ENCODE peak calls at places on chromosomes 12 and 14, in ten cellular contexts. K, P, S, T, G, A, E, J, W and M are unnamed samples. For H3K4me1 and H3K9me3, the result is how much of the 10 kb centered on the place peaks cover.

GRCh38 chr12:108009442-108009841 is 119.6 kb upstream of the WSCD2 start:
- DNase-seq in P (no peak), E (no peak), S (no peak), K (no peak), A (no peak), W (no peak), J (no peak), T (no peak), G (no peak), M (no peak)

GRCh38 chr12:100329800-100330199 is 27.1 kb upstream of the SLC17A8 start:
- DNase-seq in A (no peak), W (no peak), G (peak), E (no peak), J (no peak), P (no peak), S (no peak), T (no peak), K (no peak), M (no peak)

GRCh38 chr12:5522358-5523335 is 90.7 kb downstream of the NTF3 start:
- DNase-seq in G (no peak), K (no peak), J (no peak), P (no peak), E (no peak), A (no peak), S (no peak), T (no peak), W (no peak), M (no peak)

GRCh38 chr14:26128931-26129674 is 468.7 kb downstream of the NOVA1 start:
- DNase-seq in E (no peak), P (no peak), A (no peak), J (no peak), K (no peak), G (no peak), W (no peak), S (no peak), T (no peak), M (no peak)

GRCh38 chr14:44795725-44796124 is 166.0 kb downstream of the KLHL28 start:
- DNase-seq in A (no peak), S (no peak), J (no peak), E (no peak), P (no peak), G (no peak), W (no peak), K (no peak), T (no peak), M (no peak)

GRCh38 chr12:32264995-32265394 is 134.4 kb upstream of the FGD4 start:
- DNase-seq in A (no peak), W (no peak), T (no peak), G (no peak), E (no peak), K (no peak), S (no peak), P (peak), J (no peak), M (no peak)

GRCh38 chr14:79515158-79515557 is 696.1 kb downstream of the DIO2 start:
- DNase-seq in J (no peak), A (no peak), S (no peak), W (no peak), P (no peak), E (no peak), T (no peak), G (no peak), K (no peak), M (no peak)

GRCh38 chr14:90615444-90616095 is 200.7 kb downstream of the TTC7B start:
- DNase-seq in K (no peak), P (no peak), S (no peak), A (no peak), J (no peak), W (peak), T (no peak), G (no peak), E (no peak), M (no peak)

GRCh38 chr12:10033783-10034381 is 3.4 kb downstream of the CLEC9A start:
- DNase-seq in T (no peak), A (no peak), E (no peak), P (peak), K (peak), S (no peak), J (no peak), W (no peak), G (no peak), M (no peak)

GRCh38 chr12:95648990-95649791 is 97.9 kb upstream of the USP44 start:
- DNase-seq in W (no peak), G (no peak), S (no peak), J (no peak), E (no peak), P (peak), T (no peak), A (no peak), K (peak), M (no peak)

GRCh38 chr12:131047789-131048610 is 94.3 kb downstream of the ADGRD1 start:
- DNase-seq in T (no peak), W (peak), S (no peak), E (peak), G (no peak), A (no peak), P (no peak), J (peak), K (no peak), M (peak)

GRCh38 chr12:94867066-94867855 is 136.2 kb downstream of the NDUFA12 start:
- DNase-seq in J (no peak), T (no peak), K (no peak), E (no peak), G (no peak), W (no peak), P (no peak), A (no peak), S (no peak), M (no peak)

GRCh38 chr14:100994082-100994481 is 90.6 kb upstream of the RTL1 start:
- DNase-seq in J (no peak), E (no peak), K (no peak), T (no peak), S (no peak), G (no peak), A (no peak), P (no peak), W (no peak), M (no peak)

GRCh38 chr12:31002999-31003398 is 70.7 kb upstream of the DDX11 start:
- DNase-seq in E (peak), S (no peak), T (no peak), G (peak), W (peak), K (no peak), J (no peak), P (peak), A (no peak), M (no peak)

GRCh38 chr14:78007160-78007559 is 163.0 kb upstream of the NRXN3 start:
- DNase-seq in W (no peak), K (no peak), T (no peak), S (no peak), J (no peak), E (no peak), P (no peak), G (no peak), A (no peak), M (no peak)

GRCh38 chr14:35825968-35826217 is 245 bp upstream of the BRMS1L start:
- DNase-seq in E (no peak), T (no peak), A (no peak), J (no peak), W (no peak), P (no peak), S (no peak), K (no peak), G (no peak), M (no peak)

GRCh38 chr12:109734219-109735000 is 20.8 kb downstream of the FAM222A start:
- DNase-seq in K (no peak), G (no peak), A (peak), T (no peak), P (no peak), W (peak), E (peak), S (peak), J (peak), M (peak)

GRCh38 chr14:35855886-35856481 is 29.8 kb downstream of the BRMS1L start:
- DNase-seq in K (no peak), G (peak), A (no peak), J (no peak), S (no peak), E (no peak), W (no peak), T (no peak), P (no peak), M (no peak)

GRCh38 chr12:75196408-75196807 is 13.2 kb downstream of the KCNC2 start:
- DNase-seq in A (no peak), E (no peak), W (no peak), P (no peak), T (no peak), G (no peak), S (no peak), J (no peak), K (no peak), M (no peak)

GRCh38 chr12:113862570-113863454 is 103.3 kb downstream of the RBM19 start:
- DNase-seq in W (no peak), P (peak), G (peak), S (no peak), A (no peak), E (no peak), K (no peak), T (no peak), J (no peak), M (no peak)

GRCh38 chr14:30210630-30211029 is 283.0 kb upstream of the PRKD1 start:
- DNase-seq in J (no peak), S (no peak), T (no peak), G (no peak), W (no peak), K (no peak), A (no peak), E (no peak), P (no peak), M (no peak)

GRCh38 chr12:80373666-80374065 is 70.4 kb upstream of the PTPRQ start:
- DNase-seq in G (no peak), J (no peak), K (no peak), A (no peak), P (no peak), W (no peak), T (no peak), S (no peak), E (no peak), M (no peak)

GRCh38 chr12:101038289-101038871 is 171.7 kb downstream of the SLC5A8 start:
- DNase-seq in P (peak), S (no peak), W (no peak), E (no peak), K (no peak), A (no peak), J (no peak), G (no peak), T (no peak), M (no peak)

GRCh38 chr12:8867009-8867408 is 44.6 kb downstream of the A2ML1 start:
- DNase-seq in W (no peak), T (no peak), G (no peak), P (no peak), J (no peak), E (no peak), K (no peak), A (no peak), S (no peak), M (no peak)

GRCh38 chr14:86237733-86238132 is 707.8 kb downstream of the FLRT2 start:
- DNase-seq in W (no peak), J (no peak), K (no peak), P (no peak), G (no peak), S (no peak), E (no peak), T (no peak), A (no peak), M (no peak)

GRCh38 chr14:54686219-54686870 is 119.4 kb downstream of the SAMD4A start:
- DNase-seq in P (peak), K (no peak), T (no peak), J (peak), G (no peak), S (no peak), W (no peak), E (no peak), A (no peak), M (no peak)

GRCh38 chr12:57216014-57216891 is at the start of gene NXPH4:
- DNase-seq in A (peak), G (no peak), J (no peak), K (no peak), P (peak), S (peak), W (no peak), T (peak), E (peak), M (peak)

GRCh38 chr12:95789126-95790024 is 1.2 kb downstream of the NTN4 start:
- DNase-seq in T (no peak), S (peak), G (no peak), J (peak), A (peak), P (peak), W (peak), K (no peak), E (no peak), M (peak)

GRCh38 chr14:70113211-70113610 is 75.5 kb downstream of the SLC8A3 start:
- DNase-seq in E (no peak), S (no peak), P (no peak), T (no peak), J (no peak), K (no peak), G (no peak), W (no peak), A (no peak), M (no peak)

GRCh38 chr12:52865090-52865944 is 16.5 kb upstream of the KRT78 start:
- DNase-seq in W (peak), P (peak), K (peak), A (peak), J (peak), G (no peak), T (no peak), E (no peak), S (peak), M (peak)

GRCh38 chr12:64877363-64878004 is 53.0 kb downstream of the TBC1D30 start:
- DNase-seq in E (no peak), G (peak), J (no peak), P (no peak), T (no peak), S (no peak), W (no peak), K (no peak), A (no peak), M (no peak)

GRCh38 chr12:13093850-13094225 is 9.6 kb downstream of the GSG1 start:
- DNase-seq in A (no peak), K (no peak), J (no peak), W (no peak), G (no peak), S (no peak), E (no peak), P (peak), T (no peak), M (no peak)

GRCh38 chr12:31773223-31773750 is 44.5 kb upstream of the AMN1 start:
- DNase-seq in S (no peak), G (no peak), E (no peak), J (no peak), A (no peak), P (peak), T (no peak), K (no peak), W (no peak), M (no peak)

GRCh38 chr12:26058308-26058707 is 66.5 kb downstream of the BHLHE41 start:
- DNase-seq in P (no peak), S (no peak), G (no peak), J (no peak), T (no peak), E (no peak), A (no peak), K (no peak), W (no peak), M (no peak)

GRCh38 chr12:91367234-91367849 is 184.7 kb upstream of the DCN start:
- DNase-seq in W (no peak), A (no peak), K (peak), G (no peak), E (no peak), P (peak), T (no peak), S (no peak), J (no peak), M (no peak)

GRCh38 chr12:6790496-6791150 is 1.3 kb downstream of the CD4 start:
- DNase-seq in G (no peak), P (no peak), K (no peak), S (no peak), T (no peak), A (no peak), J (no peak), W (no peak), E (peak), M (no peak)

GRCh38 chr14:104794641-104795467 is 694 bp downstream of the AKT1 start:
- DNase-seq in W (no peak), T (peak), G (no peak), K (no peak), A (no peak), P (peak), S (peak), E (peak), J (no peak), M (peak)

GRCh38 chr12:85644508-85644907 is 191.7 kb downstream of the RASSF9 start:
- DNase-seq in S (no peak), P (no peak), W (no peak), A (no peak), J (no peak), E (no peak), T (no peak), K (no peak), G (no peak), M (no peak)
- H3K4me1 ChIP-seq in S (under half), P (under half), W (under half), A (under half), J (under half), E (under half), T (under half), K (under half), G (under half), M (under half)

GRCh38 chr14:56108057-56108456 is 10.2 kb upstream of the PELI2 start:
- DNase-seq in T (no peak), P (no peak), J (no peak), W (no peak), S (no peak), G (no peak), E (no peak), A (no peak), K (no peak), M (no peak)
- H3K4me3 ChIP-seq in T (no peak), P (no peak), J (no peak), W (no peak), S (no peak), G (no peak), E (no peak), A (no peak), K (no peak), M (no peak)

DNA sequence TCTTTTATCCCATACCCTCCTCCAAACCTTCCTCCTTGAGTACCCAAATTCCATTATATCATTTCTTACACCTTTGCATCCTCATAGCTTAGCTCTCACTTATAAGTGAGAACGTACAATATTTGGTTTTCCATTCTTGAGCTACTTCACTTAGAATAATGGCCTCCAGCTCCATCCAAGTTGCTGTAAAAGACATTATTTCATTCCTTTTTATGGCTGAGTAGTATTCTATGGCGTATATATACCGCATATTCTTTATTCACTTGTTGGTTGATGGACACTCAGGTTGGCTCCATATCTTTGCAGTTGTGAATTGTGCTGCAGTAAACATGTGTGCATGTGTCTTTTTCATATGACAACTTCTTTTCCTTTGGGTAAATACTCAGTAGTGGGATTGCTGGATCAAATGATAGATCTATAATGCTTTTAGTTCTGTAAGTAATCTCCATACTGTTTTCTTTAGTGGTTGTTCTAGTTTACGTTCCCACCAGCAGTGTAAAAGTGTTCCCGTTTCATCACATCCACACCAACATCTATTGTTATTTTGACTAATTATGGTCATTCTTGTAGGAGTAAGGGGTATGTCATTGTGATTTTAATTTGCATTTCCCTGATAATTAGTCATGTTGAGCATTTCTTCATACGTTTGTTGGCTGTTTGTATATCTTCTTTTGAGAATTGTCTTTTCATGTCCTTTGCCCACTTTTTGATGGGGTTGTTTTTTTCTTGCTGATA is 10.1 kb downstream of the RAB21 start:
- DNase-seq in G (no peak), J (no peak), S (no peak), A (no peak), W (no peak), P (no peak), E (no peak), K (no peak), T (no peak), M (no peak)
- H3K9me3 ChIP-seq in G (under half), J (under half), S (under half), A (under half), W (under half), P (under half), E (under half), K (under half), T (under half), M (under half)

DNA sequence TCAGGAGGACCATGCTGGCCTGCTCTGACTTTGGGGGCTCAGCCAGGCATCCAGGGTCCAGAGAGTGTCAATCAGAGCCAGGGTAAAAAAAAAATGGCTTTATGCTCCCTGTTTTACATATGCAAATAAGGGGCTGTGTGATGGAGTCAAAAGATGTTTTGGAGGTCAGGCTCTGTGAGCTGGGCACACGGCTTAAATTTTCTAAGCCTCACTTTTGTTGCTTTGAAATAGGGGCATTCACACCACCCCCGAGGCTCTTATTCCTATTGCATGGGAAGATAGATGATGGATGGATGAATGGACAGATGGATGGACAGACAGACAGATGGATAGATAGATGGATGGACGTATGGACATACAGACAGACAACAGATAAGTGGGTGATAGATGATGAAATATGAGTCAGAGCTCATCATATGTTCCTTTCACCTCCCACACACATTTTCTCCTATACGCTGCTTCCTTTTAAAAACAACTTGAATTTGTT is 42.7 kb downstream of the RIN3 start:
- DNase-seq in P (no peak), E (no peak), K (no peak), A (no peak), T (no peak), J (no peak), S (no peak), W (no peak), G (no peak), M (no peak)
- H3K4me1 ChIP-seq in P (under half), E (half or more), K (under half), A (under half), T (under half), J (under half), S (under half), W (under half), G (under half), M (under half)

DNA sequence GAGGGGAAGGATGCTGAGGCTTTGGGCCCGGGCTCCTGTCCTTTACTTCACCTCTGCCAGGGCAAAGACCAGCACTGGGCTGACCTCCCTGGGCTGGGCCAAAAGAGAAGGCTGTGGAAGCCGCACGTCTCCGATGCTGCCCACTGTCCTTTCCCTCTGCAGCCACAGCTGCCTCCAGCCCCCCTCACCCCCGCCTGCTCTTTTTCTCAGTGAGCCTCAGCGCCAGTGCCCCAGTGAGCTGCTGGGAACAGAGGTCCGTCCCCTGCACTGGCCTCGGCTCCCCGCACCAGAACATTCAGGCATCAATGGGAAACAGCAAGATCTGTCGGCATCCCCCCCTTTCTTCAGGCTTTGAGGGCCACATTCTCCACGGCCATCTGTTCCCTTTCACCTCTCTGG is 398.1 kb downstream of the ZFP36L1 start:
- DNase-seq in G (no peak), A (no peak), J (no peak), P (no peak), S (no peak), E (peak), T (no peak), K (no peak), W (no peak), M (peak)
- H3K4me3 ChIP-seq in G (no peak), A (no peak), J (no peak), P (no peak), S (no peak), E (no peak), T (no peak), K (no peak), W (no peak), M (no peak)